ENCODE peak calls at places on chromosome 2, in eight cellular contexts. One of them, this sample, is unnamed.
A peak's percentile ranks its signal among the peaks of the same experiment; 100 is the strongest.

GRCh38 chr2:141105763-141106162 is 1025.1 kb downstream of the LRP1B start:
- DNase-seq in endothelial cell of umbilical vein: no peak
- DNase-seq in HL-60: no peak
- DNase-seq in BJ: no peak
- DNase-seq in PC-3: no peak
- DNase-seq in mesenchymal stem cell: no peak
- DNase-seq in HAP-1: no peak
- DNase-seq in gastrocnemius medialis: no peak
- DNase-seq in this sample: no peak

GRCh38 chr2:23584054-23584745 is 199.2 kb downstream of the KLHL29 start:
- DNase-seq in endothelial cell of umbilical vein: no peak
- DNase-seq in mesenchymal stem cell: no peak
- DNase-seq in BJ: no peak
- DNase-seq in HAP-1: no peak
- DNase-seq in PC-3: no peak
- DNase-seq in HL-60: no peak
- DNase-seq in gastrocnemius medialis: peak; percentile 77
- DNase-seq in this sample: peak; percentile 28

GRCh38 chr2:162123806-162124758 is 28.0 kb downstream of the GCG start:
- DNase-seq in HL-60: no peak
- DNase-seq in HAP-1: peak; percentile 43
- DNase-seq in BJ: no peak
- DNase-seq in PC-3: peak; percentile 88
- DNase-seq in gastrocnemius medialis: no peak
- DNase-seq in endothelial cell of umbilical vein: peak; percentile 70
- DNase-seq in mesenchymal stem cell: peak; percentile 68
- DNase-seq in this sample: no peak

GRCh38 chr2:14778015-14778414 is 145.5 kb downstream of the LRATD1 start:
- DNase-seq in endothelial cell of umbilical vein: no peak
- DNase-seq in gastrocnemius medialis: no peak
- DNase-seq in HL-60: no peak
- DNase-seq in PC-3: peak; percentile 85
- DNase-seq in mesenchymal stem cell: peak; percentile 5
- DNase-seq in BJ: no peak
- DNase-seq in HAP-1: no peak
- DNase-seq in this sample: no peak

GRCh38 chr2:241302759-241303651 is 12.5 kb downstream of the HDLBP start:
- DNase-seq in mesenchymal stem cell: no peak
- DNase-seq in BJ: no peak
- DNase-seq in gastrocnemius medialis: no peak
- DNase-seq in HL-60: no peak
- DNase-seq in endothelial cell of umbilical vein: no peak
- DNase-seq in HAP-1: no peak
- DNase-seq in PC-3: no peak
- DNase-seq in this sample: no peak

GRCh38 chr2:195898505-195898904 is 170.1 kb downstream of the DNAH7 start:
- DNase-seq in BJ: peak; percentile 98
- DNase-seq in HL-60: no peak
- DNase-seq in gastrocnemius medialis: no peak
- DNase-seq in mesenchymal stem cell: peak; percentile 72
- DNase-seq in endothelial cell of umbilical vein: peak; percentile 24
- DNase-seq in HAP-1: peak; percentile 45
- DNase-seq in PC-3: peak; percentile 35
- DNase-seq in this sample: no peak

GRCh38 chr2:21052044-21052443 is 8.2 kb upstream of the APOB start:
- DNase-seq in endothelial cell of umbilical vein: no peak
- DNase-seq in HL-60: no peak
- DNase-seq in mesenchymal stem cell: no peak
- DNase-seq in PC-3: no peak
- DNase-seq in BJ: no peak
- DNase-seq in gastrocnemius medialis: peak; percentile 44
- DNase-seq in HAP-1: no peak
- DNase-seq in this sample: no peak

GRCh38 chr2:20595439-20596192 is 55.3 kb downstream of the HS1BP3 start:
- DNase-seq in HAP-1: no peak
- DNase-seq in mesenchymal stem cell: peak; percentile 95
- DNase-seq in gastrocnemius medialis: peak; percentile 22
- DNase-seq in endothelial cell of umbilical vein: peak; percentile 65
- DNase-seq in PC-3: peak; percentile 57
- DNase-seq in HL-60: no peak
- DNase-seq in BJ: no peak
- DNase-seq in this sample: no peak

GRCh38 chr2:195660265-195660890 is 3.4 kb downstream of the SLC39A10 start:
- DNase-seq in HL-60: peak; percentile 76
- DNase-seq in PC-3: peak; percentile 85
- DNase-seq in HAP-1: peak; percentile 63
- DNase-seq in endothelial cell of umbilical vein: peak; percentile 78
- DNase-seq in BJ: peak; percentile 22
- DNase-seq in mesenchymal stem cell: peak; percentile 72
- DNase-seq in gastrocnemius medialis: peak; percentile 27
- DNase-seq in this sample: peak; percentile 10

GRCh38 chr2:108621087-108621559 is 86.9 kb downstream of the LIMS1 start:
- DNase-seq in mesenchymal stem cell: peak; percentile 57
- DNase-seq in gastrocnemius medialis: peak; percentile 49
- DNase-seq in BJ: no peak
- DNase-seq in HL-60: peak; percentile 56
- DNase-seq in endothelial cell of umbilical vein: peak; percentile 69
- DNase-seq in HAP-1: no peak
- DNase-seq in PC-3: peak; percentile 73
- DNase-seq in this sample: no peak

GRCh38 chr2:70515938-70516337 is 37.7 kb downstream of the TGFA start:
- DNase-seq in mesenchymal stem cell: no peak
- DNase-seq in BJ: no peak
- DNase-seq in HAP-1: no peak
- DNase-seq in endothelial cell of umbilical vein: no peak
- DNase-seq in PC-3: no peak
- DNase-seq in gastrocnemius medialis: no peak
- DNase-seq in HL-60: peak; percentile 86
- DNase-seq in this sample: no peak

GRCh38 chr2:108320326-108320932 is 31.7 kb downstream of the SULT1C2 start:
- DNase-seq in mesenchymal stem cell: no peak
- DNase-seq in PC-3: no peak
- DNase-seq in BJ: no peak
- DNase-seq in gastrocnemius medialis: no peak
- DNase-seq in endothelial cell of umbilical vein: no peak
- DNase-seq in HAP-1: no peak
- DNase-seq in HL-60: no peak
- DNase-seq in this sample: no peak

GRCh38 chr2:218927876-218928275 is 31.6 kb upstream of the CDK5R2 start:
- DNase-seq in BJ: no peak
- DNase-seq in endothelial cell of umbilical vein: no peak
- DNase-seq in PC-3: no peak
- DNase-seq in mesenchymal stem cell: no peak
- DNase-seq in gastrocnemius medialis: no peak
- DNase-seq in HL-60: no peak
- DNase-seq in HAP-1: no peak
- DNase-seq in this sample: no peak

GRCh38 chr2:24617431-24617830 is 126.4 kb downstream of the NCOA1 start:
- DNase-seq in gastrocnemius medialis: no peak
- DNase-seq in HAP-1: no peak
- DNase-seq in BJ: peak; percentile 1
- DNase-seq in PC-3: no peak
- DNase-seq in HL-60: no peak
- DNase-seq in endothelial cell of umbilical vein: no peak
- DNase-seq in mesenchymal stem cell: no peak
- DNase-seq in this sample: no peak

GRCh38 chr2:236057375-236057774 is 110.8 kb downstream of the GBX2 start:
- DNase-seq in HL-60: no peak
- DNase-seq in mesenchymal stem cell: no peak
- DNase-seq in gastrocnemius medialis: no peak
- DNase-seq in endothelial cell of umbilical vein: no peak
- DNase-seq in HAP-1: no peak
- DNase-seq in PC-3: no peak
- DNase-seq in BJ: no peak
- DNase-seq in this sample: no peak

GRCh38 chr2:181239400-181239799 is 217.8 kb upstream of the ITGA4 start:
- DNase-seq in PC-3: peak; percentile 43
- DNase-seq in gastrocnemius medialis: no peak
- DNase-seq in endothelial cell of umbilical vein: no peak
- DNase-seq in HAP-1: no peak
- DNase-seq in HL-60: no peak
- DNase-seq in BJ: no peak
- DNase-seq in mesenchymal stem cell: peak; percentile 4
- DNase-seq in this sample: no peak

DNA sequence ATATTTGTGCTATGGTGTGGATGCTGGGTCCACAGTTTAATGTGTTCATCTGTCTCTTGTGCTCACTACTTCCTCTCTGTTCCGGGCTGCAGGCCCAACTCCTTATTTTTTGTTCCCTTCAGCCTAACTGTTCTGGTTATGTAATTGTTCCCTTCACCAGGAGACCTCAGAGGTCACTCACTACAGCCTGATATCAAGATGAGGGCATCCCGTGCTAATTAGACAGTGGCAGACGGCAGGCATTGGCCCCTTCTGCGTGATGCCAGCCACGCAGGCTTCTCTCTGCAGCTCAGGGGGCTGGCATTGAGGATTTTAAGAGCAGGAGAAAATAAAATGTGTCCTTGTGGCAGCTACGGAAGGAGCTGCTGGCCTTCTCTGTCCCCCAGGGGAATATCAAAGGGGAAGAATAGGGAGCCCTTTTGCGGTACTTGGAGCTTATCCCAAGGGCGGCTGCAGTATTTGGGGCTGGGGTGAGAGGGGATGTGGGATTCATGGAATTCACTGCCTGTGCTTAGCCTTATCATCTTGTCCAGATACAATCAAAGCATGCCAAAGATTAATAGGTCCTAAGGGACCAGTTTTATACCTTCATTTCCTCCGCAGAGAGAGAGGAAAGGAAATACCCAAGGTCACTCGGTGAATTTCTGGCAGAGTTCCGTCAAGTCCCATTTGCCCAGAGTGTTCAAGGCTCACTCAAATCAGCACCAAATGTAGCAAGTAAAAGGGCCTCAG is 53.3 kb upstream of the TRIB2 start:
- DNase-seq in BJ: no peak
- DNase-seq in endothelial cell of umbilical vein: peak; percentile 50
- DNase-seq in PC-3: no peak
- DNase-seq in HAP-1: no peak
- DNase-seq in gastrocnemius medialis: no peak
- DNase-seq in mesenchymal stem cell: no peak
- DNase-seq in HL-60: no peak
- DNase-seq in this sample: no peak
- H3K27me3 ChIP-seq in BJ: peaks cover 5% of the 10 kb centered on the region
- H3K27me3 ChIP-seq in endothelial cell of umbilical vein: no peaks in the 10 kb centered on the region
- H3K27me3 ChIP-seq in PC-3: no peaks in the 10 kb centered on the region
- H3K27me3 ChIP-seq in HAP-1: no peaks in the 10 kb centered on the region
- H3K27me3 ChIP-seq in gastrocnemius medialis: no peaks in the 10 kb centered on the region
- H3K27me3 ChIP-seq in mesenchymal stem cell: no peaks in the 10 kb centered on the region
- H3K27me3 ChIP-seq in HL-60: no peaks in the 10 kb centered on the region
- H3K27me3 ChIP-seq in this sample: no peaks in the 10 kb centered on the region

GRCh38 chr2:172084734-172085459 is 410 bp upstream of the DLX1 start:
- DNase-seq in mesenchymal stem cell: peak; percentile 93
- DNase-seq in endothelial cell of umbilical vein: peak; percentile 83
- DNase-seq in HL-60: peak; percentile 91
- DNase-seq in BJ: peak; percentile 67
- DNase-seq in gastrocnemius medialis: peak; percentile 68
- DNase-seq in HAP-1: peak; percentile 96
- DNase-seq in PC-3: peak; percentile 96
- DNase-seq in this sample: no peak
- H3K27me3 ChIP-seq in mesenchymal stem cell: peaks cover 97% of the 10 kb centered on the region
- H3K27me3 ChIP-seq in endothelial cell of umbilical vein: peaks cover 100% of the 10 kb centered on the region
- H3K27me3 ChIP-seq in HL-60: peaks cover 80% of the 10 kb centered on the region
- H3K27me3 ChIP-seq in BJ: peaks cover 60% of the 10 kb centered on the region
- H3K27me3 ChIP-seq in gastrocnemius medialis: peaks cover 99% of the 10 kb centered on the region
- H3K27me3 ChIP-seq in HAP-1: no peaks in the 10 kb centered on the region
- H3K27me3 ChIP-seq in PC-3: no peaks in the 10 kb centered on the region
- H3K27me3 ChIP-seq in this sample: peaks cover 92% of the 10 kb centered on the region

DNA sequence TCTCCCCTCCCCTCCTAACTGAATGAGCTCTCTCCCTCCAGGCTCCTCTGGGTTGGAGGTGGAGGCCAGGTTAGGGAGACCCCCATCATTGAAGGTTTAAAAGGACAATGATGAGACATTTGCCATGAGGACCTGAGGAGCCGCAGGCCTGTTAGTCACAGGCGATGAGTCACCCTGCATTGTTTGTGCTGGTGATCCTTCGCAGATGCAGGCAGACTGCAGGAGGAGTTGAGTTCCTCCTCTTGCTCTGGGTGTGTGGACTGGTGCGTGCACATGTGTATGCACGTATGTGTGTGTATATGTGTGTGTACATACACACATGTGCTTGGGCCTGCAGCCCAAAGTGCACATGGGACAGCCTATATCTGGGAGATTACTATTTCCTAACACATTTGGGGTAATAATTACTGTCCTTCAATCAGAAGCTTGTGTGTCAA is 42.0 kb downstream of the MCFD2 start:
- DNase-seq in BJ: peak; percentile 91
- DNase-seq in endothelial cell of umbilical vein: peak; percentile 94
- DNase-seq in mesenchymal stem cell: peak; percentile 96
- DNase-seq in gastrocnemius medialis: peak; percentile 79
- DNase-seq in HL-60: peak; percentile 64
- DNase-seq in PC-3: peak; percentile 97
- DNase-seq in HAP-1: no peak
- DNase-seq in this sample: peak; percentile 43
- H3K27me3 ChIP-seq in BJ: no peaks in the 10 kb centered on the region
- H3K27me3 ChIP-seq in endothelial cell of umbilical vein: no peaks in the 10 kb centered on the region
- H3K27me3 ChIP-seq in mesenchymal stem cell: no peaks in the 10 kb centered on the region
- H3K27me3 ChIP-seq in gastrocnemius medialis: no peaks in the 10 kb centered on the region
- H3K27me3 ChIP-seq in HL-60: no peaks in the 10 kb centered on the region
- H3K27me3 ChIP-seq in PC-3: no peaks in the 10 kb centered on the region
- H3K27me3 ChIP-seq in HAP-1: no peaks in the 10 kb centered on the region
- H3K27me3 ChIP-seq in this sample: no peaks in the 10 kb centered on the region

GRCh38 chr2:170821631-170822291 is 5.1 kb downstream of the GAD1 start:
- DNase-seq in BJ: no peak
- DNase-seq in HL-60: no peak
- DNase-seq in PC-3: no peak
- DNase-seq in gastrocnemius medialis: no peak
- DNase-seq in endothelial cell of umbilical vein: no peak
- DNase-seq in mesenchymal stem cell: no peak
- DNase-seq in HAP-1: no peak
- DNase-seq in this sample: no peak

GRCh38 chr2:170822292-170822884 is 5.7 kb downstream of the GAD1 start:
- DNase-seq in BJ: no peak
- DNase-seq in HL-60: no peak
- DNase-seq in endothelial cell of umbilical vein: no peak
- DNase-seq in gastrocnemius medialis: no peak
- DNase-seq in PC-3: no peak
- DNase-seq in HAP-1: no peak
- DNase-seq in mesenchymal stem cell: no peak
- DNase-seq in this sample: no peak

GRCh38 chr2:170824526-170825015 is 7.9 kb downstream of the GAD1 start:
- DNase-seq in HL-60: no peak
- DNase-seq in BJ: no peak
- DNase-seq in PC-3: no peak
- DNase-seq in mesenchymal stem cell: no peak
- DNase-seq in HAP-1: no peak
- DNase-seq in endothelial cell of umbilical vein: no peak
- DNase-seq in gastrocnemius medialis: no peak
- DNase-seq in this sample: no peak

GRCh38 chr2:170822885-170823799 is 6.5 kb downstream of the GAD1 start:
- DNase-seq in HAP-1: no peak
- DNase-seq in PC-3: no peak
- DNase-seq in mesenchymal stem cell: no peak
- DNase-seq in gastrocnemius medialis: no peak
- DNase-seq in HL-60: peak; percentile 33
- DNase-seq in BJ: no peak
- DNase-seq in endothelial cell of umbilical vein: no peak
- DNase-seq in this sample: no peak

DNA sequence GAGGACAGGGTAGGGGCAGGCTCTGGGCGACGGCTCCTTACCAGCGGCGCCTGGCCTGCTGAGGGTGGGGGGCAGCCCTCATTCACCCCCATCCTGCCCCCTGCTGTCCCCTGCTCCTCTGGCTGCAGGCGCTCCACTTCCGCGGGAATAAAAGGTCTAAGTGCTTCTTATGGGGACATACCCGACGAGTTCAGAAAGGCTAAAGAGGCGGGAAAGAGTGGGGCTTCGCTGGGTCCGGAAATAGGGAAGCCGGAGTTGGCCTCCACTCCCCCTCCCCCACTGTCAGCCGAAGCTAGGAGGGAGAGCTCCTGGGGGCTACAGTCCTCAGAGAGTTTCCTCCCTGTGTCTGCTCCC is 7.1 kb downstream of the GAD1 start:
- DNase-seq in HL-60: no peak
- DNase-seq in HAP-1: no peak
- DNase-seq in endothelial cell of umbilical vein: no peak
- DNase-seq in BJ: no peak
- DNase-seq in PC-3: no peak
- DNase-seq in mesenchymal stem cell: no peak
- DNase-seq in gastrocnemius medialis: no peak
- DNase-seq in this sample: no peak
- H3K27me3 ChIP-seq in HL-60: peaks cover 73% of the 10 kb centered on the region
- H3K27me3 ChIP-seq in HAP-1: peaks cover 2% of the 10 kb centered on the region
- H3K27me3 ChIP-seq in endothelial cell of umbilical vein: peaks cover 67% of the 10 kb centered on the region
- H3K27me3 ChIP-seq in BJ: peaks cover 52% of the 10 kb centered on the region
- H3K27me3 ChIP-seq in PC-3: no peaks in the 10 kb centered on the region
- H3K27me3 ChIP-seq in mesenchymal stem cell: peaks cover 97% of the 10 kb centered on the region
- H3K27me3 ChIP-seq in gastrocnemius medialis: peaks cover 61% of the 10 kb centered on the region
- H3K27me3 ChIP-seq in this sample: peaks cover 9% of the 10 kb centered on the region